ENCODE peak calls at places on chromosomes 3 and 15, in four cellular contexts. Y is esophagus squamous epithelium, Z is iPS DF 6.9, W is ovary. G is an unnamed sample.

GRCh38 chr15:66720206-66721010 is 18.4 kb downstream of the SMAD6 start:
- DNase-seq in W (no peak), Y (no peak), Z (no peak), G (peak; percentile 75)

GRCh38 chr15:38554354-38554753 is 10.3 kb downstream of the RASGRP1 start:
- DNase-seq in Y (no peak), W (no peak), Z (no peak), G (no peak)

GRCh38 chr15:65337436-65338070 is 33.1 kb downstream of the RNU5B-1 start:
- DNase-seq in W (no peak), Z (no peak), Y (no peak), G (no peak)

GRCh38 chr15:70059476-70060213 is 38.1 kb downstream of the TLE3 start:
- DNase-seq in Y (no peak), Z (no peak), W (peak; percentile 21), G (peak; percentile 12)

GRCh38 chr3:32969656-32970055 is 18.2 kb downstream of the CCR4 start:
- DNase-seq in Y (no peak), Z (no peak), W (no peak), G (no peak)

GRCh38 chr15:65086680-65087111 is 10.2 kb downstream of the KBTBD13 start:
- DNase-seq in Z (no peak), W (no peak), Y (no peak), G (no peak)

GRCh38 chr3:122635789-122636188 is 44.9 kb upstream of the PARP14 start:
- DNase-seq in Z (no peak), W (no peak), Y (no peak), G (no peak)

GRCh38 chr3:113210608-113211369 is 568 bp upstream of the BOC start:
- DNase-seq in W (peak; percentile 72), Y (no peak), Z (no peak), G (no peak)

GRCh38 chr3:196633658-196634151 is 5.8 kb upstream of the NRROS start:
- DNase-seq in Y (no peak), W (no peak), Z (no peak), G (no peak)

GRCh38 chr3:141600331-141600730 is 113.5 kb downstream of the RASA2 start:
- DNase-seq in Y (no peak), W (no peak), Z (no peak), G (no peak)

GRCh38 chr15:40957581-40958051 is 4.3 kb downstream of the CHAC1 start:
- DNase-seq in Y (no peak), W (no peak), Z (no peak), G (peak; percentile 91)

GRCh38 chr3:5122741-5123706 is 932 bp downstream of the ARL8B start:
- DNase-seq in W (no peak), Z (no peak), Y (no peak), G (peak; percentile 70)

GRCh38 chr3:16486951-16487480 is 26.5 kb downstream of the RFTN1 start:
- DNase-seq in Y (no peak), Z (no peak), W (no peak), G (no peak)
- H3K36me3 ChIP-seq in Y (no peaks in the 10 kb centered on the region), Z (no peaks in the 10 kb centered on the region), W (no peaks in the 10 kb centered on the region), G (peaks cover 12% of the 10 kb centered on the region)

GRCh38 chr3:192850501-192850981 is 67.1 kb downstream of the MB21D2 start:
- DNase-seq in Z (no peak), W (no peak), Y (no peak), G (no peak)
- H3K4me3 ChIP-seq in Z (no peak overlapping the region), W (no peak overlapping the region), Y (no peak overlapping the region), G (no peak overlapping the region)

DNA sequence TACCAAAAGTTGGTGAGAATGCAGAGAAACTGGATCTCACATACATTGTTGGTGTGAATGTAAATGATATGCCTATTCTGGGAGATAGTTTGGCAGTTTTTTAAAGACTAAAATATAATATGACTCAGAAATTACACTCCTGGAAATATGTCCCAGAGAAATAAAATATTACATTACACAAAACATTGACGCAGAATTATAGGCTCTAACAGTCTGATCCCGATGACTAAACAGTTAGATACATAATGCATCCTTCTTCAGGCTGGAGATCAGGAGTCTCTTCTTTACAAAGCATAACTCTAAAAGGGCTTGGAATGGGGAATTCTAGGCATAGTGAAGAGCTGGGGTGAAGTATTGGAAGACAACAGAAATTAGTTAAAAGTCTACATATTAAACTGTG is 586.2 kb upstream of the NECTIN3 start:
- DNase-seq in Y (no peak), W (no peak), Z (no peak), G (no peak)
- H3K9me3 ChIP-seq in Y (no peaks in the 10 kb centered on the region), W (no peaks in the 10 kb centered on the region), Z (no peaks in the 10 kb centered on the region), G (peaks cover 22% of the 10 kb centered on the region)

GRCh38 chr15:74451861-74452835 is 8.8 kb downstream of the UBL7 start:
- DNase-seq in Z (no peak), Y (no peak), W (no peak), G (peak; percentile 38)

GRCh38 chr15:74445816-74446763 is 12.3 kb upstream of the SEMA7A start:
- DNase-seq in W (peak; percentile 21), Y (no peak), Z (no peak), G (peak; percentile 24)

GRCh38 chr15:74451322-74451721 is 9.6 kb downstream of the UBL7 start:
- DNase-seq in Z (no peak), W (no peak), Y (no peak), G (no peak)

GRCh38 chr15:74449066-74449465 is 11.9 kb downstream of the UBL7 start:
- DNase-seq in Y (no peak), Z (no peak), W (no peak), G (no peak)

GRCh38 chr15:74449643-74450205 is 11.2 kb downstream of the UBL7 start:
- DNase-seq in Y (no peak), Z (no peak), W (no peak), G (peak; percentile 13)
- H3K36me3 ChIP-seq in Y (peaks cover 26% of the 10 kb centered on the region), Z (peaks cover 15% of the 10 kb centered on the region), W (no peaks in the 10 kb centered on the region), G (peaks cover 77% of the 10 kb centered on the region)